ENCODE peak calls at places on chromosome 22, in nine cellular contexts. P, C, Q, S, U, I, K, R and G are unnamed samples.

GRCh38 chr22:38219644-38220043 is 17.9 kb downstream of the MAFF start:
- DNase-seq in P (no peak), C (no peak), Q (no peak), S (no peak), U (no peak), I (no peak), K (no peak), R (no peak), G (no peak)

GRCh38 chr22:38272373-38273134 is at the start of gene TMEM184B:
- DNase-seq in P (peak; percentile 66), C (peak; percentile 73), Q (peak; percentile 83), S (peak; percentile 83), U (peak; percentile 94), I (peak; percentile 35), K (peak; percentile 66), R (peak; percentile 64), G (peak; percentile 41)

GRCh38 chr22:23888615-23889401 is 5.4 kb upstream of the MIF start:
- DNase-seq in P (no peak), C (peak; percentile 54), Q (no peak), S (no peak), U (peak; percentile 45), I (peak; percentile 10), K (peak; percentile 54), R (peak; percentile 22), G (no peak)

GRCh38 chr22:26985217-26985616 is 327.8 kb downstream of the MIAT start:
- DNase-seq in P (no peak), C (no peak), Q (no peak), S (no peak), U (no peak), I (no peak), K (no peak), R (no peak), G (no peak)

GRCh38 chr22:37674951-37675929 is at the start of gene LGALS1:
- DNase-seq in P (peak; percentile 86), C (peak; percentile 97), Q (peak; percentile 98), S (no peak), U (peak; percentile 47), I (peak; percentile 98), K (peak; percentile 99), R (peak; percentile 98), G (no peak)

GRCh38 chr22:27965547-27965946 is 46.5 kb upstream of the PITPNB start:
- DNase-seq in P (no peak), C (no peak), Q (no peak), S (no peak), U (no peak), I (no peak), K (no peak), R (no peak), G (no peak)

GRCh38 chr22:48889887-48890692 is 937.6 kb downstream of the BRD1 start:
- DNase-seq in P (peak; percentile 16), C (no peak), Q (peak; percentile 4), S (no peak), U (no peak), I (no peak), K (no peak), R (no peak), G (no peak)

GRCh38 chr22:25053153-25053805 is 100.8 kb downstream of the KIAA1671 start:
- DNase-seq in P (no peak), C (no peak), Q (no peak), S (no peak), U (no peak), I (no peak), K (no peak), R (no peak), G (no peak)

DNA sequence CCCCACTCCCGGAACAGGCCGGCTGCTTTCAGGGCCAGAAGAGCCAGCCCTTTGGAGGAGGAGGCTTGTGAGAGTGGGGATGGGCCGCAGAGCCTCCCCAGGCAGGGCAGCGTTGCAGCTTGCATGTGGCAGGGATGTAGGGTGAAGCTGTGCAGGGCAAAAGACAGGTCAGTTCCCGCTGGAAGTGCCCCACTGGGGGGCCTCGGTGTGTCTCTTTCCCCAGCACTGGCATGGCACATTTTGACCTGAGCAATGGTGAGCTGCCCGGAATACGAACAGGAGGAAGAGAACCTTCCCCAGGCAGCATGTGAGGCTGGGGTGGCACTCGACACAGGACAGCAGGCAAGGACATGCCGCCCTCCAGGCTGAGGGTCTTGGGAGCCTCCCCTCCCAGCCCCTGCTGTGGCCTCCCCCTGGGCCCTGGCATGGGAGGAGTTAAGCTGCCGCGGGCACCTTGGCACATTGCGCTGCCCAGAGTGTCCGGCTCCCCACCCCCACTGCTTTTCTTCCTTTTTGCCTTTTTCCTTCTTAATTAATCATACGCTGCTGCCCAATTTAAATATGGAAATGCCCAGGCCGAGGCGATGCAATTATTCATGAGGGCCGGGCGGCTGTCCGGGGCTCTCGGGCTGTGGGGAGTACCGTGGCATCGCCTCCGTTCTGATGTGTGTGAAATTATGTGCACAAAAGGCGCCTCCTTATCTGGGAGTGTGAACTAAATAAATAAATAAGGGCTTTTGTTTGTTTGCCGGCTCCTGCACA is 76.0 kb upstream of the WNT7B start:
- DNase-seq in P (no peak), C (peak; percentile 47), Q (peak; percentile 54), S (no peak), U (no peak), I (no peak), K (peak; percentile 62), R (peak; percentile 58), G (no peak)
- TF ChIP-seq CTCF in P (no peak), C (no peak), Q (no peak), S (no peak), U (no peak), I (no peak), K (no peak), R (no peak), G (no peak)

DNA sequence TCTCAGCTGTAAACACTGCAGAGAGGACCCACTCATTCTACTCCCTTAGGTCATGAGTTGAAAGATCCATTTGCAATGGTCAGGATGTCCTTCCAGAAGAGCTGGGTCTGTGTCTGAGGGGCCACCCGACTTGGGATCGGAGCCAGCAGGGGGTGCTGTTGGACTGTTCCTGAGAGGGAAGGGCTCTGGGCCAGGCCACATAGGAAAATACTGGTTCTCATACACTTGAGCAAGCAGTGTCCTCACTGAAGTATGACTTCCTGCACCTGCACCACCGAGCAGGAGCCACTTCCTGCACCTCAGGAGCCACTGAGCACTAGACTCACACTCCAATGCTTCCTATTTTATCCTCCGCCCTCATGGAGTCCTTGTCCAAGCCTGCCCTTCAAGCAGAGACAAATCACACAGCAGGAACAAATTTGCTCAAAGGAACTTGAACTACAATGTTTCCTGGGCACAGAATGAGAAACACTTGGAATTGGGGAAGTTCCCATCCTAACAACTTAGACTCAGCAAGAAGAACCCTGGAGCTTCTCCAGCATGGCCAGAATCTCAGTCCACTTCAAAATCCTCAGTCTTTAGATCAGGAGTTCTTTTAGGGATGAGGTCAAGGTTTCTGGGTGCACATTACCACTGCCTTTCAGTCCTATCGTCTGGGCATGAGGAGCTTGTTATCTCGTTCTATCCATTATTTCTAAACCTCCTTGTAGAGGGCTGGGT is 36.6 kb upstream of the VPREB1 start:
- DNase-seq in P (peak; percentile 71), C (peak; percentile 77), Q (peak; percentile 52), S (peak; percentile 87), U (peak; percentile 84), I (peak; percentile 38), K (peak; percentile 80), R (peak; percentile 49), G (no peak)
- TF ChIP-seq CTCF in P (peak; percentile 77), C (peak; percentile 75), Q (peak; percentile 52), S (peak; percentile 66), U (peak; percentile 66), I (peak; percentile 89), K (peak; percentile 84), R (peak; percentile 60), G (peak; percentile 57)

GRCh38 chr22:43006753-43007152 is 8.2 kb downstream of the PACSIN2 start:
- DNase-seq in P (no peak), C (no peak), Q (no peak), S (no peak), U (no peak), I (no peak), K (no peak), R (no peak), G (no peak)

GRCh38 chr22:43008509-43008908 is 6.4 kb downstream of the PACSIN2 start:
- DNase-seq in P (no peak), C (no peak), Q (no peak), S (no peak), U (no peak), I (no peak), K (peak; percentile 35), R (peak; percentile 78), G (no peak)

GRCh38 chr22:43006016-43006505 is 8.9 kb downstream of the PACSIN2 start:
- DNase-seq in P (no peak), C (no peak), Q (no peak), S (no peak), U (no peak), I (no peak), K (no peak), R (no peak), G (no peak)

GRCh38 chr22:43008921-43009320 is 6.0 kb downstream of the PACSIN2 start:
- DNase-seq in P (no peak), C (no peak), Q (no peak), S (no peak), U (no peak), I (no peak), K (no peak), R (no peak), G (no peak)

GRCh38 chr22:43007519-43008102 is 7.3 kb downstream of the PACSIN2 start:
- DNase-seq in P (no peak), C (peak; percentile 56), Q (no peak), S (no peak), U (no peak), I (peak; percentile 55), K (peak; percentile 64), R (peak; percentile 46), G (no peak)
- TF ChIP-seq CTCF in P (no peak), C (no peak), Q (no peak), S (no peak), U (no peak), I (no peak), K (no peak), R (no peak), G (no peak)

GRCh38 chr22:35921777-35922176 is 106.8 kb downstream of the RBFOX2 start:
- DNase-seq in P (peak; percentile 69), C (peak; percentile 93), Q (no peak), S (peak; percentile 53), U (peak; percentile 73), I (peak; percentile 88), K (peak; percentile 90), R (peak; percentile 90), G (no peak)
- TF ChIP-seq CTCF in P (peak; percentile 73), C (peak; percentile 71), Q (peak; percentile 81), S (no peak), U (peak; percentile 67), I (peak; percentile 80), K (peak; percentile 57), R (peak; percentile 77), G (peak; percentile 79)

GRCh38 chr22:30094804-30095203 is 14.5 kb downstream of the HORMAD2 start:
- DNase-seq in P (no peak), C (no peak), Q (no peak), S (peak; percentile 29), U (no peak), I (no peak), K (no peak), R (no peak), G (no peak)
- TF ChIP-seq CTCF in P (no peak), C (no peak), Q (no peak), S (no peak), U (no peak), I (no peak), K (no peak), R (no peak), G (no peak)